ENCODE peak calls at places on chromosomes 3 and 15, in seven cellular contexts. B, V, F, D, S, C and W are unnamed samples. For H3K4me1 and H3K9me3, the result is how much of the 10 kb centered on the place peaks cover.

GRCh38 chr3:8500208-8500961 is 1.2 kb upstream of the LMCD1 start:
- DNase-seq in B (no peak), V (no peak), F (no peak), D (no peak), S (no peak), C (peak), W (no peak)

GRCh38 chr3:31833391-31834165 is 147.5 kb downstream of the OSBPL10 start:
- DNase-seq in B (no peak), V (no peak), F (no peak), D (no peak), S (no peak), C (no peak), W (no peak)

GRCh38 chr15:83973816-83974215 is 261.8 kb upstream of the GOLGA6L4 start:
- DNase-seq in B (no peak), V (no peak), F (no peak), D (peak), S (no peak), C (peak), W (peak)

GRCh38 chr3:187742351-187743171 is 2.7 kb downstream of the BCL6 start:
- DNase-seq in B (no peak), V (peak), F (no peak), D (no peak), S (peak), C (peak), W (no peak)

GRCh38 chr15:88834211-88834812 is 31.1 kb downstream of the ACAN start:
- DNase-seq in B (no peak), V (peak), F (no peak), D (no peak), S (peak), C (peak), W (peak)

GRCh38 chr3:33980252-33980651 is 181.8 kb downstream of the PDCD6IP start:
- DNase-seq in B (no peak), V (no peak), F (no peak), D (peak), S (no peak), C (peak), W (no peak)

GRCh38 chr3:107797586-107797985 is 274.8 kb downstream of the BBX start:
- DNase-seq in B (no peak), V (no peak), F (no peak), D (no peak), S (no peak), C (no peak), W (no peak)

GRCh38 chr3:61682671-61683408 is 121.5 kb downstream of the PTPRG start:
- DNase-seq in B (no peak), V (no peak), F (no peak), D (no peak), S (no peak), C (peak), W (no peak)

GRCh38 chr3:138668107-138668506 is 59.5 kb downstream of the FAIM start:
- DNase-seq in B (no peak), V (no peak), F (no peak), D (no peak), S (no peak), C (no peak), W (no peak)

GRCh38 chr15:89680282-89680873 is 1.2 kb upstream of the PLIN1 start:
- DNase-seq in B (no peak), V (no peak), F (peak), D (no peak), S (peak), C (peak), W (no peak)

GRCh38 chr3:41095702-41096101 is 103.6 kb upstream of the CTNNB1 start:
- DNase-seq in B (no peak), V (no peak), F (no peak), D (no peak), S (no peak), C (no peak), W (no peak)

GRCh38 chr15:66566963-66567531 is 1.2 kb upstream of the LCTL start:
- DNase-seq in B (no peak), V (peak), F (no peak), D (peak), S (peak), C (peak), W (peak)

GRCh38 chr15:33194237-33194636 is 277 bp downstream of the FMN1 start:
- DNase-seq in B (no peak), V (no peak), F (peak), D (no peak), S (no peak), C (no peak), W (no peak)

GRCh38 chr3:177977381-177978158 is 558.7 kb upstream of the KCNMB2 start:
- DNase-seq in B (no peak), V (no peak), F (no peak), D (no peak), S (no peak), C (peak), W (no peak)

GRCh38 chr3:153252963-153253362 is 90.9 kb downstream of the RAP2B start:
- DNase-seq in B (no peak), V (no peak), F (no peak), D (no peak), S (no peak), C (peak), W (no peak)

GRCh38 chr3:141930801-141931200 is 54.4 kb downstream of the ATP1B3 start:
- DNase-seq in B (no peak), V (no peak), F (no peak), D (no peak), S (peak), C (no peak), W (no peak)

GRCh38 chr15:62360286-62360685 is 195.2 kb upstream of the C2CD4B start:
- DNase-seq in B (no peak), V (no peak), F (no peak), D (no peak), S (no peak), C (peak), W (no peak)

GRCh38 chr3:88059380-88060160 is 515 bp downstream of the ZNF654 start:
- DNase-seq in B (no peak), V (peak), F (no peak), D (no peak), S (no peak), C (no peak), W (no peak)

GRCh38 chr3:135636596-135636995 is 328.9 kb upstream of the PPP2R3A start:
- DNase-seq in B (no peak), V (no peak), F (no peak), D (no peak), S (no peak), C (no peak), W (no peak)

GRCh38 chr3:153210116-153210515 is 48.1 kb downstream of the RAP2B start:
- DNase-seq in B (no peak), V (peak), F (no peak), D (no peak), S (no peak), C (peak), W (no peak)

GRCh38 chr3:36457667-36458066 is 77.4 kb downstream of the STAC start:
- DNase-seq in B (no peak), V (no peak), F (no peak), D (no peak), S (no peak), C (no peak), W (no peak)

GRCh38 chr15:28933710-28934445 is 48.1 kb downstream of the APBA2 start:
- DNase-seq in B (no peak), V (no peak), F (no peak), D (no peak), S (no peak), C (no peak), W (no peak)

GRCh38 chr3:128112406-128112968 is 11.1 kb downstream of the RUVBL1 start:
- DNase-seq in B (no peak), V (peak), F (no peak), D (peak), S (no peak), C (peak), W (no peak)

DNA sequence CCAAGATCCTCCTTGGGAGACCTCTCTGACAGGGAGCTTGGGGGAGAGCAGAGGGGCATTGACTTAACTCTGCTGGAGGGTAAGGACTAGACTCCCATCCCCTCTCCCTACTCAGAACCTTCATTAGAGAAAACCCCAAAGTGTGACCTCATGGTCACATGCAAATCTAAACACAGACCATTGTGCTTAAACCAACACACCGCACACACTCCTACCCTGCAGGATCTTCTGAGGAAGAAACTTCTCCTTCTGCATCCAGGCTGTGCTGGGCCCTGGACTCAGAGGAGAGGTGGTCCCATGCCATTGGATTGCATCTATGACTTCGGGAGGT is 797 bp upstream of the PARP16 start:
- DNase-seq in B (no peak), V (no peak), F (no peak), D (no peak), S (no peak), C (peak), W (no peak)
- H3K27ac ChIP-seq in B (peak), V (peak), F (peak), D (peak), S (peak), C (no peak), W (no peak)

GRCh38 chr3:172146349-172146748 is 107.0 kb downstream of the FNDC3B start:
- DNase-seq in B (no peak), V (no peak), F (no peak), D (no peak), S (no peak), C (no peak), W (no peak)
- H3K4me1 ChIP-seq in B (under half), V (under half), F (under half), D (half or more), S (under half), C (under half), W (under half)

GRCh38 chr3:47359283-47359682 is 21.5 kb upstream of the PTPN23 start:
- DNase-seq in B (no peak), V (no peak), F (no peak), D (no peak), S (no peak), C (no peak), W (no peak)
- H3K9me3 ChIP-seq in B (under half), V (under half), F (under half), D (under half), S (under half), C (under half), W (under half)

DNA sequence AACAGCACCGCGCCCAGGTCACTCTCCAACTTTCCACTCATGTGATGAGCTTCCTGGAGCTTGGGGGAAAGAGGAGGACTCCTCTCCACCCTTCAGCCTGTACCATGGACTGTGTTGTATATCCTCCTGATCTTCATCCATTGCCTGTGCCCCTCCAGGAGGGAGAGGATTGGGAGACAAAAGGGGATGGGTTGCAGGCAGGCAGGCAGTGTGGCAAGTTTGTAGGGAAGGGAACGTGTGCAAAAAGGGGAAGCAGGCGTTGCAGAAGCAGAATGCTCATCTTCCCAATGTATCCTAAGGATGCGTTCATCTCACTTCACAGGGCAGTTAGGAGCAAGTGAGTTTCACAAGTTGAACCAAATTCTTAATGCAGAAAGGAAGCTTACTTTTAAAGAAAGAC is 28.1 kb upstream of the GHSR start:
- DNase-seq in B (no peak), V (no peak), F (no peak), D (no peak), S (no peak), C (no peak), W (no peak)
- H3K27ac ChIP-seq in B (no peak), V (no peak), F (no peak), D (no peak), S (no peak), C (no peak), W (no peak)

GRCh38 chr3:112124901-112125607 is 8.0 kb downstream of the GCSAM start:
- DNase-seq in B (no peak), V (no peak), F (no peak), D (no peak), S (no peak), C (no peak), W (no peak)
- H3K4me1 ChIP-seq in B (under half), V (half or more), F (under half), D (under half), S (under half), C (under half), W (under half)

GRCh38 chr15:64581408-64581761 is 121.0 kb downstream of the ZNF609 start:
- DNase-seq in B (no peak), V (no peak), F (no peak), D (no peak), S (no peak), C (no peak), W (no peak)
- H3K9me3 ChIP-seq in B (under half), V (under half), F (under half), D (under half), S (under half), C (under half), W (under half)

DNA sequence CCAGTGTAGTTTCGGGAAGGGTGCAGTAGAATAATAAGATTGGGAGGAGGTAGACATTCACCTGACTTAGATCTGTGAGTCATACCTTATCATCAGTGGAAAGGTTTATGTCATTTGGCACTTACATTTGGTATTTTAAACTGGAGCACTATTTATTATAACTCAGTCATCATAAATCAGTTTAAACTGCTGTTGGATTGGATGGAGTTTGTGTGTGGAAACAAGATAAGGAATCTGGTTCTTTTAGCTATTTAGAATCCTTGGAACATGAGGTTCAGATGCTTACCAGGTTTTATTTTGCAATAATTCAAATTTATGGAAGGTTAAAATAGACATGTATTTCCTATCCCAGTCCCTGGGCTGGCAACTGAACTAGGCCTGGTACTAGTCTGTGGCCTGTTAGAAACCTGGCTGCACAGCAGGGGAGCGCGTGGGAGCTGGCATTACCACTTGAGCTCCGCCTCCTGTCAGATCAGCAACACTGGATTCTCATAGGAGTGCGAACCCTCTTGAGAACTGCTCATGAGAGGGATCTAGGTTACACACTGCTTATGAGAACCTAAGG is 34.5 kb downstream of the ZFAND6 start:
- DNase-seq in B (no peak), V (no peak), F (no peak), D (no peak), S (peak), C (no peak), W (no peak)
- H3K27ac ChIP-seq in B (no peak), V (no peak), F (no peak), D (no peak), S (peak), C (no peak), W (no peak)

DNA sequence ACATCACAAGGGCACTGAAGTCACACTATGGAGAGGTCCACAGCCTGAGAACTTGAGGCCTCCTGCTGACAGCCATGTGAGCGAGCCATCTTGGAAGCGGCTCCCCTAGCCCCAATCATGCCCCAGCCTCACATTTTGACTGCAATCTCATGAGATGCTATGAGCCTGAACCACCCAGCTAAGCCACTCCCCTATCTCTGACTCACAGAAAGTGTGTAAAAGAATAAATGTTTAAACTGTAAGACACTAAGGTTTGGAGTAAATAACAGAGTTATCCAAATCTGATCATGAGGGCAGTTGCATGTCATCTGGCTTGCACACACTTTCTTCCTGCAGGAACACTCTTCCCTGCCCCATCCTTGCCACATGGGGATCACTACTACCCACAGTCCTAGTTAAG is 494.3 kb downstream of the FOXP1 start:
- DNase-seq in B (no peak), V (no peak), F (no peak), D (no peak), S (no peak), C (peak), W (no peak)
- H3K4me1 ChIP-seq in B (under half), V (half or more), F (under half), D (under half), S (under half), C (under half), W (under half)